ENCODE peak calls at places on chromosomes 7 and 10, in four cellular contexts. A is activated naive CD8-positive, alpha-beta T cell treated with anti-CD3 and anti-CD28 coated beads for 36 hours; P is stimulated activated CD8-positive, alpha-beta memory T cell treated with anti-CD3 and anti-CD28 coated beads, Interleukin-15, amount 100 ng/mL, for 4 hours; M is cardiac septum. C is an unnamed sample.

GRCh38 chr10:103784089-103784488 is 71.3 kb downstream of the SH3PXD2A start:
- DNase-seq in M (no peak), A (no peak), P (no peak), C (no peak)

GRCh38 chr10:3803884-3804741 is 19.1 kb upstream of the KLF6 start:
- DNase-seq in M (no peak), P (no peak), A (peak; percentile 76), C (no peak)

GRCh38 chr10:102001435-102002068 is 54.4 kb downstream of the ARMH3 start:
- DNase-seq in M (no peak), A (no peak), P (no peak), C (no peak)

GRCh38 chr10:46033602-46034011 is 3.2 kb upstream of the NCOA4 start:
- DNase-seq in P (no peak), M (no peak), A (no peak), C (no peak)

GRCh38 chr7:2757361-2757903 is 69.4 kb downstream of the AMZ1 start:
- DNase-seq in M (no peak), A (no peak), P (no peak), C (peak; percentile 4)

GRCh38 chr7:38798552-38799267 is 110.3 kb downstream of the VPS41 start:
- DNase-seq in A (no peak), M (no peak), P (no peak), C (no peak)

GRCh38 chr7:151057038-151057736 is 510 bp downstream of the CDK5 start:
- DNase-seq in P (no peak), A (no peak), M (no peak), C (no peak)

GRCh38 chr10:112858990-112859520 is 91.0 kb upstream of the TCF7L2 start:
- DNase-seq in M (no peak), A (no peak), P (no peak), C (no peak)

GRCh38 chr7:75813781-75814236 is at the start of gene CCL24:
- DNase-seq in A (no peak), M (no peak), P (no peak), C (no peak)

GRCh38 chr7:67406941-67407340 is 410.3 kb downstream of the TYW1 start:
- DNase-seq in P (no peak), A (no peak), M (no peak), C (no peak)

GRCh38 chr10:49594594-49594993 is 15.5 kb upstream of the SLC18A3 start:
- DNase-seq in A (no peak), P (no peak), M (peak; percentile 51), C (no peak)

GRCh38 chr7:25894902-25895791 is 256.9 kb upstream of the NFE2L3 start:
- DNase-seq in A (peak; percentile 70), M (peak; percentile 81), P (peak; percentile 14), C (peak; percentile 77)

GRCh38 chr7:135792334-135792733 is 43.7 kb upstream of the FAM180A start:
- DNase-seq in M (no peak), P (no peak), A (no peak), C (no peak)

GRCh38 chr10:128922172-128922571 is 544.9 kb upstream of the MGMT start:
- DNase-seq in M (no peak), A (no peak), P (no peak), C (no peak)

GRCh38 chr10:125629758-125630376 is 53.1 kb downstream of the TEX36 start:
- DNase-seq in P (no peak), M (no peak), A (no peak), C (no peak)

GRCh38 chr7:99648843-99649242 is 31.0 kb downstream of the CYP3A5 start:
- DNase-seq in A (no peak), M (no peak), P (no peak), C (no peak)

GRCh38 chr10:411597-411996 is 276.3 kb downstream of the ZMYND11 start:
- DNase-seq in M (no peak), A (no peak), P (no peak), C (no peak)

GRCh38 chr10:22552888-22553378 is 161.4 kb downstream of the PIP4K2A start:
- DNase-seq in P (no peak), A (no peak), M (no peak), C (no peak)

GRCh38 chr10:68333905-68334431 is 1.2 kb upstream of the PBLD start:
- DNase-seq in M (no peak), P (no peak), A (no peak), C (no peak)

C was measured in activated B cell treated with CpG ODN at 0.5 μM for 24 hours.